ENCODE peak calls at places on chromosomes 16 and 17, in eight cellular contexts. A, N, J, L, R, D, X and P are unnamed samples.

GRCh38 chr16:1713933-1714332 is 7.9 kb downstream of the MAPK8IP3 start:
- DNase-seq in L (no peak), N (peak; percentile 39), D (no peak), A (no peak), X (no peak), R (no peak), J (no peak), P (no peak)

GRCh38 chr16:56657555-56658430 is at the start of gene MT1F:
- DNase-seq in A (peak; percentile 54), J (peak; percentile 15), X (peak; percentile 55), D (peak; percentile 75), R (peak; percentile 53), N (peak; percentile 94), L (peak; percentile 60), P (no peak)

GRCh38 chr16:85448557-85449194 is 164.4 kb upstream of the GSE1 start:
- DNase-seq in J (no peak), R (no peak), X (peak; percentile 47), D (peak; percentile 91), A (peak; percentile 86), L (no peak), N (no peak), P (no peak)

GRCh38 chr16:81723098-81723723 is 55.9 kb upstream of the PLCG2 start:
- DNase-seq in N (no peak), D (peak; percentile 78), J (peak; percentile 64), X (peak; percentile 50), L (peak; percentile 81), A (peak; percentile 82), R (no peak), P (peak; percentile 71)

GRCh38 chr16:48462146-48462740 is 77.0 kb upstream of the SIAH1 start:
- DNase-seq in A (no peak), N (no peak), J (peak; percentile 50), L (no peak), X (no peak), R (no peak), D (no peak), P (peak; percentile 93)

GRCh38 chr17:7252176-7253043 is at the start of gene ELP5:
- DNase-seq in A (peak; percentile 90), N (peak; percentile 98), R (peak; percentile 72), D (peak; percentile 90), J (peak; percentile 90), X (peak; percentile 95), L (peak; percentile 97), P (peak; percentile 92)

GRCh38 chr17:6796887-6797490 is 21.0 kb downstream of the FBXO39 start:
- DNase-seq in X (no peak), J (no peak), N (no peak), A (no peak), R (no peak), D (no peak), L (no peak), P (peak; percentile 47)

GRCh38 chr17:63932008-63932561 is at the start of gene CD79B:
- DNase-seq in L (no peak), X (no peak), D (no peak), R (no peak), N (peak; percentile 68), J (no peak), A (peak; percentile 85), P (no peak)

GRCh38 chr16:64900029-64900428 is 221.8 kb downstream of the CDH11 start:
- DNase-seq in L (no peak), R (no peak), A (no peak), D (no peak), N (no peak), J (no peak), X (no peak), P (no peak)

GRCh38 chr16:85393674-85394510 is 219.2 kb upstream of the GSE1 start:
- DNase-seq in D (peak; percentile 59), J (no peak), X (peak; percentile 75), R (peak; percentile 58), L (peak; percentile 44), N (peak; percentile 92), A (peak; percentile 69), P (no peak)

GRCh38 chr17:36196099-36196496 is 460 bp downstream of the CCL3L1 start:
- DNase-seq in A (no peak), J (no peak), L (no peak), D (no peak), X (no peak), N (no peak), R (no peak), P (no peak)

GRCh38 chr16:10938321-10938720 is 3.9 kb downstream of the DEXI start:
- DNase-seq in R (no peak), L (no peak), N (no peak), A (no peak), X (no peak), D (no peak), J (no peak), P (no peak)

GRCh38 chr17:9473716-9474115 is 101.9 kb downstream of the STX8 start:
- DNase-seq in J (peak; percentile 92), D (no peak), A (no peak), R (no peak), X (no peak), N (no peak), L (peak; percentile 74), P (peak; percentile 74)

GRCh38 chr16:23267647-23268046 is 34.5 kb upstream of the SCNN1B start:
- DNase-seq in A (no peak), L (no peak), D (no peak), N (no peak), R (no peak), J (no peak), X (no peak), P (no peak)

GRCh38 chr17:62848334-62848733 is 40.2 kb upstream of the MARCHF10 start:
- DNase-seq in L (no peak), N (no peak), X (no peak), R (no peak), A (no peak), D (no peak), J (no peak), P (no peak)

GRCh38 chr17:44904001-44904984 is 5.0 kb upstream of the EFTUD2 start:
- DNase-seq in L (no peak), N (no peak), X (peak; percentile 13), D (no peak), A (no peak), R (no peak), J (no peak), P (no peak)

GRCh38 chr16:11389631-11390565 is 44.6 kb downstream of the RMI2 start:
- DNase-seq in D (no peak), R (no peak), N (peak; percentile 71), J (no peak), X (no peak), L (no peak), A (no peak), P (no peak)

GRCh38 chr16:70437582-70438324 is 1.1 kb downstream of the ST3GAL2 start:
- DNase-seq in N (no peak), J (peak; percentile 62), D (no peak), R (no peak), A (no peak), L (peak; percentile 67), X (peak; percentile 48), P (peak; percentile 34)

GRCh38 chr17:83144421-83145357 is 65.3 kb downstream of the METRNL start:
- DNase-seq in R (no peak), A (no peak), L (peak; percentile 31), J (no peak), D (no peak), N (peak; percentile 68), X (no peak), P (no peak)

GRCh38 chr17:77472837-77473214 is 332.1 kb downstream of the SEC14L1 start:
- DNase-seq in D (no peak), L (no peak), N (no peak), J (no peak), R (no peak), X (no peak), A (no peak), P (no peak)

GRCh38 chr17:58412064-58412703 is 5.2 kb downstream of the RNF43 start:
- DNase-seq in R (no peak), D (no peak), X (no peak), L (no peak), A (no peak), N (no peak), J (no peak), P (no peak)

GRCh38 chr17:63911657-63912100 is 621 bp upstream of the CSHL1 start:
- DNase-seq in N (no peak), L (peak; percentile 25), R (peak; percentile 32), X (peak; percentile 31), D (peak; percentile 56), J (peak; percentile 3), A (no peak), P (peak; percentile 40)

GRCh38 chr16:21162661-21163151 is 4.2 kb downstream of the LDAF1 start:
- DNase-seq in L (no peak), X (peak; percentile 46), A (no peak), R (no peak), N (no peak), J (no peak), D (no peak), P (no peak)

GRCh38 chr16:50467943-50468748 is 80.0 kb upstream of the NKD1 start:
- DNase-seq in X (no peak), L (no peak), J (no peak), A (peak; percentile 9), R (no peak), N (peak; percentile 79), D (peak; percentile 57), P (no peak)

GRCh38 chr17:688100-688989 is 26.3 kb downstream of the VPS53 start:
- DNase-seq in R (no peak), D (no peak), L (peak; percentile 38), A (no peak), X (no peak), J (no peak), N (no peak), P (no peak)

GRCh38 chr16:87093804-87094203 is 223.4 kb downstream of the C16orf95 start:
- DNase-seq in N (no peak), L (no peak), J (no peak), A (no peak), X (no peak), R (no peak), D (no peak), P (no peak)